ENCODE peak calls at places on chromosome 1, in four cellular contexts. One of them, this sample, is unnamed.

GRCh38 chr1:221093903-221094865 is 214.9 kb downstream of the HLX start:
- DNase-seq in neural progenitor cell: peak
- DNase-seq in endothelial cell of umbilical vein: no peak
- DNase-seq in neuronal stem cell: no peak
- DNase-seq in this sample: no peak

GRCh38 chr1:18413906-18414305 is 66.8 kb upstream of the KLHDC7A start:
- DNase-seq in neural progenitor cell: no peak
- DNase-seq in neuronal stem cell: no peak
- DNase-seq in endothelial cell of umbilical vein: no peak
- DNase-seq in this sample: no peak

GRCh38 chr1:209190591-209191241 is 392.8 kb upstream of the CAMK1G start:
- DNase-seq in neural progenitor cell: peak
- DNase-seq in neuronal stem cell: peak
- DNase-seq in endothelial cell of umbilical vein: peak
- DNase-seq in this sample: peak

GRCh38 chr1:172293379-172293778 is 127.1 kb upstream of the C1orf105 start:
- DNase-seq in endothelial cell of umbilical vein: no peak
- DNase-seq in neuronal stem cell: no peak
- DNase-seq in neural progenitor cell: no peak
- DNase-seq in this sample: no peak

GRCh38 chr1:85494957-85495266 is 30.0 kb upstream of the DDAH1 start:
- DNase-seq in endothelial cell of umbilical vein: no peak
- DNase-seq in neuronal stem cell: no peak
- DNase-seq in neural progenitor cell: peak
- DNase-seq in this sample: no peak

GRCh38 chr1:17109897-17110554 is 9.2 kb downstream of the PADI2 start:
- DNase-seq in endothelial cell of umbilical vein: no peak
- DNase-seq in neuronal stem cell: no peak
- DNase-seq in neural progenitor cell: peak
- DNase-seq in this sample: no peak

GRCh38 chr1:39409055-39409816 is 82.2 kb upstream of the BMP8A start:
- DNase-seq in neuronal stem cell: peak
- DNase-seq in endothelial cell of umbilical vein: peak
- DNase-seq in neural progenitor cell: peak
- DNase-seq in this sample: no peak

GRCh38 chr1:84339503-84339902 is 38.0 kb downstream of the SAMD13 start:
- DNase-seq in neuronal stem cell: no peak
- DNase-seq in neural progenitor cell: no peak
- DNase-seq in endothelial cell of umbilical vein: no peak
- DNase-seq in this sample: no peak

GRCh38 chr1:186617860-186618780 is 62.1 kb downstream of the PTGS2 start:
- DNase-seq in neuronal stem cell: no peak
- DNase-seq in neural progenitor cell: no peak
- DNase-seq in endothelial cell of umbilical vein: no peak
- DNase-seq in this sample: peak

GRCh38 chr1:73310797-73311381 is 887.1 kb downstream of the LRRIQ3 start:
- DNase-seq in neural progenitor cell: no peak
- DNase-seq in endothelial cell of umbilical vein: no peak
- DNase-seq in neuronal stem cell: no peak
- DNase-seq in this sample: no peak

GRCh38 chr1:235056937-235057336 is 71.7 kb downstream of the TOMM20 start:
- DNase-seq in neuronal stem cell: no peak
- DNase-seq in neural progenitor cell: no peak
- DNase-seq in endothelial cell of umbilical vein: no peak
- DNase-seq in this sample: no peak

GRCh38 chr1:94805912-94806311 is 14.2 kb upstream of the SLC44A3 start:
- DNase-seq in neural progenitor cell: peak
- DNase-seq in endothelial cell of umbilical vein: peak
- DNase-seq in neuronal stem cell: peak
- DNase-seq in this sample: peak

GRCh38 chr1:9350960-9351359 is 58.3 kb downstream of the SPSB1 start:
- DNase-seq in neural progenitor cell: no peak
- DNase-seq in endothelial cell of umbilical vein: no peak
- DNase-seq in neuronal stem cell: no peak
- DNase-seq in this sample: no peak

GRCh38 chr1:16367258-16367967 is 371 bp downstream of the SZRD1 start:
- DNase-seq in endothelial cell of umbilical vein: peak
- DNase-seq in neural progenitor cell: peak
- DNase-seq in neuronal stem cell: peak
- DNase-seq in this sample: peak

GRCh38 chr1:229136817-229137216 is 134.1 kb upstream of the RAB4A start:
- DNase-seq in neural progenitor cell: no peak
- DNase-seq in neuronal stem cell: no peak
- DNase-seq in endothelial cell of umbilical vein: no peak
- DNase-seq in this sample: peak

GRCh38 chr1:39142394-39143060 is 62.0 kb upstream of the MACF1 start:
- DNase-seq in neuronal stem cell: peak
- DNase-seq in endothelial cell of umbilical vein: no peak
- DNase-seq in neural progenitor cell: peak
- DNase-seq in this sample: no peak

GRCh38 chr1:20078166-20078565 is 8.2 kb downstream of the PLA2G5 start:
- DNase-seq in endothelial cell of umbilical vein: no peak
- DNase-seq in neural progenitor cell: no peak
- DNase-seq in neuronal stem cell: no peak
- DNase-seq in this sample: peak

GRCh38 chr1:119656410-119656955 is 8.4 kb upstream of the ZNF697 start:
- DNase-seq in endothelial cell of umbilical vein: no peak
- DNase-seq in neural progenitor cell: no peak
- DNase-seq in neuronal stem cell: no peak
- DNase-seq in this sample: no peak

GRCh38 chr1:225423518-225423855 is 4.4 kb downstream of the LBR start:
- DNase-seq in neuronal stem cell: no peak
- DNase-seq in neural progenitor cell: no peak
- DNase-seq in endothelial cell of umbilical vein: peak
- DNase-seq in this sample: no peak

GRCh38 chr1:19615438-19615837 is 28.7 kb upstream of the NBL1 start:
- DNase-seq in endothelial cell of umbilical vein: no peak
- DNase-seq in neural progenitor cell: no peak
- DNase-seq in neuronal stem cell: no peak
- DNase-seq in this sample: no peak

GRCh38 chr1:67468066-67468718 is 38.0 kb upstream of the SERBP1 start:
- DNase-seq in neural progenitor cell: no peak
- DNase-seq in neuronal stem cell: no peak
- DNase-seq in endothelial cell of umbilical vein: peak
- DNase-seq in this sample: no peak

GRCh38 chr1:202187697-202188407 is 5.7 kb upstream of the LGR6 start:
- DNase-seq in neural progenitor cell: no peak
- DNase-seq in neuronal stem cell: no peak
- DNase-seq in endothelial cell of umbilical vein: no peak
- DNase-seq in this sample: no peak

GRCh38 chr1:47474278-47475193 is 36.7 kb downstream of the FOXD2 start:
- DNase-seq in neural progenitor cell: peak
- DNase-seq in endothelial cell of umbilical vein: no peak
- DNase-seq in neuronal stem cell: no peak
- DNase-seq in this sample: no peak

GRCh38 chr1:221611930-221612777 is 129.7 kb downstream of the DUSP10 start:
- DNase-seq in neuronal stem cell: no peak
- DNase-seq in neural progenitor cell: no peak
- DNase-seq in endothelial cell of umbilical vein: peak
- DNase-seq in this sample: no peak

GRCh38 chr1:42165511-42166210 is 1.1 kb upstream of the GUCA2A start:
- DNase-seq in neuronal stem cell: no peak
- DNase-seq in endothelial cell of umbilical vein: peak
- DNase-seq in neural progenitor cell: no peak
- DNase-seq in this sample: no peak

GRCh38 chr1:100811808-100812207 is 82.8 kb downstream of the EXTL2 start:
- DNase-seq in endothelial cell of umbilical vein: no peak
- DNase-seq in neural progenitor cell: no peak
- DNase-seq in neuronal stem cell: no peak
- DNase-seq in this sample: no peak

GRCh38 chr1:37861151-37861550 is 1.8 kb upstream of the MTF1 start:
- DNase-seq in neuronal stem cell: no peak
- DNase-seq in endothelial cell of umbilical vein: no peak
- DNase-seq in neural progenitor cell: no peak
- DNase-seq in this sample: peak

GRCh38 chr1:156392427-156392826 is 23.4 kb downstream of the RHBG start:
- DNase-seq in neural progenitor cell: peak
- DNase-seq in endothelial cell of umbilical vein: no peak
- DNase-seq in neuronal stem cell: peak
- DNase-seq in this sample: no peak

GRCh38 chr1:150650193-150650592 is 20.8 kb upstream of the ENSA start:
- DNase-seq in neural progenitor cell: no peak
- DNase-seq in endothelial cell of umbilical vein: no peak
- DNase-seq in neuronal stem cell: no peak
- DNase-seq in this sample: no peak

GRCh38 chr1:46030074-46030870 is 102.2 kb downstream of the PIK3R3 start:
- DNase-seq in neural progenitor cell: no peak
- DNase-seq in endothelial cell of umbilical vein: no peak
- DNase-seq in neuronal stem cell: no peak
- DNase-seq in this sample: no peak

GRCh38 chr1:216765346-216766300 is 42.4 kb upstream of the ESRRG start:
- DNase-seq in neuronal stem cell: no peak
- DNase-seq in endothelial cell of umbilical vein: no peak
- DNase-seq in neural progenitor cell: peak
- DNase-seq in this sample: no peak

GRCh38 chr1:111205724-111206070 is 5.3 kb upstream of the DENND2D start:
- DNase-seq in endothelial cell of umbilical vein: no peak
- DNase-seq in neuronal stem cell: no peak
- DNase-seq in neural progenitor cell: no peak
- DNase-seq in this sample: no peak

GRCh38 chr1:158118713-158119402 is 61.8 kb upstream of the CD1D start:
- DNase-seq in endothelial cell of umbilical vein: no peak
- DNase-seq in neural progenitor cell: no peak
- DNase-seq in neuronal stem cell: no peak
- DNase-seq in this sample: no peak

GRCh38 chr1:175725684-175726083 is 17.7 kb downstream of the TNR start:
- DNase-seq in neural progenitor cell: peak
- DNase-seq in endothelial cell of umbilical vein: peak
- DNase-seq in neuronal stem cell: peak
- DNase-seq in this sample: peak

GRCh38 chr1:15850450-15851079 is 3.1 kb downstream of the SPEN start:
- DNase-seq in neural progenitor cell: no peak
- DNase-seq in neuronal stem cell: no peak
- DNase-seq in endothelial cell of umbilical vein: peak
- DNase-seq in this sample: no peak

GRCh38 chr1:223531742-223532341 is 133.7 kb downstream of the CAPN8 start:
- DNase-seq in neuronal stem cell: peak
- DNase-seq in endothelial cell of umbilical vein: peak
- DNase-seq in neural progenitor cell: peak
- DNase-seq in this sample: peak

GRCh38 chr1:85496881-85497582 is 32.1 kb upstream of the DDAH1 start:
- DNase-seq in neuronal stem cell: no peak
- DNase-seq in endothelial cell of umbilical vein: no peak
- DNase-seq in neural progenitor cell: no peak
- DNase-seq in this sample: no peak

GRCh38 chr1:23610677-23611076 is 51.4 kb upstream of the ID3 start:
- DNase-seq in neuronal stem cell: no peak
- DNase-seq in neural progenitor cell: no peak
- DNase-seq in endothelial cell of umbilical vein: no peak
- DNase-seq in this sample: no peak
- H2AFZ ChIP-seq in neuronal stem cell: no peak
- H2AFZ ChIP-seq in neural progenitor cell: no peak
- H2AFZ ChIP-seq in endothelial cell of umbilical vein: no peak
- H2AFZ ChIP-seq in this sample: no peak

GRCh38 chr1:77899647-77900320 is 11.4 kb downstream of the NEXN start:
- DNase-seq in neural progenitor cell: no peak
- DNase-seq in neuronal stem cell: no peak
- DNase-seq in endothelial cell of umbilical vein: peak
- DNase-seq in this sample: no peak
- H2AFZ ChIP-seq in neural progenitor cell: no peak
- H2AFZ ChIP-seq in neuronal stem cell: no peak
- H2AFZ ChIP-seq in endothelial cell of umbilical vein: no peak
- H2AFZ ChIP-seq in this sample: no peak

GRCh38 chr1:152185544-152186391 is 26.7 kb upstream of the RPTN start:
- DNase-seq in endothelial cell of umbilical vein: peak
- DNase-seq in neural progenitor cell: peak
- DNase-seq in neuronal stem cell: peak
- DNase-seq in this sample: peak
- H2AFZ ChIP-seq in endothelial cell of umbilical vein: no peak
- H2AFZ ChIP-seq in neural progenitor cell: no peak
- H2AFZ ChIP-seq in neuronal stem cell: no peak
- H2AFZ ChIP-seq in this sample: no peak

DNA sequence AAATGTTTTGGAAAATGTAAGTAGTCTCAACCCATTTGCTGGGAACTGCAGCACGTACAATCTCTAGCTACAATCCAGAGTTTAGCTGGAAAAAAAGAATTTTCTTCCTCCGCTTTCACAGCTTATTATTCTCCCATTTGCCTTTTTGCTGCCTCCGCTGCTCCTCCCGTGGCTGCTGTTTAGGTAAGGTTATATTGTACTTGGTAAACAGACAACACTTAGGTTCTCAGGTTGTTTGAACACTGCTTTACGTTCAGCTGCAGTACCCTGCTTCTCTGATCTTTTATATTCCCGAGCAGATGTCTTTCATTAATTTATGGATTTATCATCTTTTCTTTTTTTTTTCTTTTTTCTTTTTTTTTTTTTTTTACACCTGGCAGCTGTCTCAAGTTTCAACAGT is 14.3 kb downstream of the PROX1 start:
- DNase-seq in neural progenitor cell: no peak
- DNase-seq in neuronal stem cell: no peak
- DNase-seq in endothelial cell of umbilical vein: peak
- DNase-seq in this sample: no peak
- H2AFZ ChIP-seq in neural progenitor cell: no peak
- H2AFZ ChIP-seq in neuronal stem cell: no peak
- H2AFZ ChIP-seq in endothelial cell of umbilical vein: no peak
- H2AFZ ChIP-seq in this sample: no peak

GRCh38 chr1:72018562-72018961 is 263.8 kb downstream of the NEGR1 start:
- DNase-seq in neural progenitor cell: peak
- DNase-seq in neuronal stem cell: no peak
- DNase-seq in endothelial cell of umbilical vein: no peak
- DNase-seq in this sample: no peak

GRCh38 chr1:72023063-72023647 is 259.2 kb downstream of the NEGR1 start:
- DNase-seq in neuronal stem cell: no peak
- DNase-seq in neural progenitor cell: no peak
- DNase-seq in endothelial cell of umbilical vein: no peak
- DNase-seq in this sample: no peak
- H2AFZ ChIP-seq in neuronal stem cell: no peak
- H2AFZ ChIP-seq in neural progenitor cell: peak
- H2AFZ ChIP-seq in endothelial cell of umbilical vein: no peak
- H2AFZ ChIP-seq in this sample: no peak

GRCh38 chr1:27973771-27974452 is 14.1 kb downstream of the XKR8 start:
- DNase-seq in endothelial cell of umbilical vein: no peak
- DNase-seq in neuronal stem cell: no peak
- DNase-seq in neural progenitor cell: no peak
- DNase-seq in this sample: no peak
- H2AFZ ChIP-seq in endothelial cell of umbilical vein: no peak
- H2AFZ ChIP-seq in neuronal stem cell: no peak
- H2AFZ ChIP-seq in neural progenitor cell: no peak
- H2AFZ ChIP-seq in this sample: no peak

DNA sequence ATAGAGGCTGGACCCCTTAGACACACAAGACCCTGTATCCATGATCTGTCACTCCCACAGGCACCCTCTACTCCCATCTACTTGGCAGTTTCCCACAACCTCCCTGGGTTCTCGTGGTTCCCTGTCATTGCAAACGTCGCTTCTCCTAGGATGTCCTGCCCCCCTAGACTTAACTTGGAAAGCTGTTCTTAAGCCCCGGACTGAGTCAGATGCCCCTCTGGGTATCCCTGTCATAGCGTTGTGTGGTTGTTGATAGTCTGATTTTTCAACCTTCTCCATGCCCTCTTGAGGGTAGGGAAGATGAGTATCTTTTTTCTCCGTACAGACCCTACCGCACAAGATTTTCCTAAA is 11.8 kb downstream of the RCC1 start:
- DNase-seq in neuronal stem cell: no peak
- DNase-seq in endothelial cell of umbilical vein: no peak
- DNase-seq in neural progenitor cell: peak
- DNase-seq in this sample: no peak
- H2AFZ ChIP-seq in neuronal stem cell: peak
- H2AFZ ChIP-seq in endothelial cell of umbilical vein: peak
- H2AFZ ChIP-seq in neural progenitor cell: peak
- H2AFZ ChIP-seq in this sample: no peak

GRCh38 chr1:56202743-56203142 is 376.6 kb downstream of the PLPP3 start:
- DNase-seq in endothelial cell of umbilical vein: no peak
- DNase-seq in neuronal stem cell: no peak
- DNase-seq in neural progenitor cell: no peak
- DNase-seq in this sample: no peak
- H2AFZ ChIP-seq in endothelial cell of umbilical vein: no peak
- H2AFZ ChIP-seq in neuronal stem cell: no peak
- H2AFZ ChIP-seq in neural progenitor cell: no peak
- H2AFZ ChIP-seq in this sample: no peak

This sample was measured in OCI-LY7.